ENCODE peak calls at places on chromosome 9, in seven cellular contexts. F is aorta; H is astrocyte of the cerebellum; N is SW480; L is stimulated activated CD4-positive, alpha-beta T cell treated with anti-CD3 and anti-CD28 coated beads, Interleukin-4, amount 100 ng/mL, for 24 hours; R is spleen; X is GM13976. T is an unnamed sample.

GRCh38 chr9:91038483-91039124 is 237.0 kb downstream of the SYK start:
- DNase-seq in F (no peak), H (no peak), N (no peak), L (no peak), R (no peak), X (no peak), T (no peak)

GRCh38 chr9:133803028-133803585 is 65.0 kb upstream of the SARDH start:
- DNase-seq in F (no peak), H (peak; percentile 45), N (no peak), L (no peak), R (no peak), X (no peak), T (no peak)

GRCh38 chr9:108074900-108075299 is 585.3 kb upstream of the KLF4 start:
- DNase-seq in F (no peak), H (no peak), N (peak; percentile 94), L (no peak), R (no peak), X (no peak), T (no peak)

GRCh38 chr9:126623667-126624452 is 10.1 kb downstream of the LMX1B start:
- DNase-seq in F (no peak), H (no peak), N (no peak), L (no peak), R (no peak), X (no peak), T (no peak)

GRCh38 chr9:116087246-116087645 is 66.3 kb upstream of the PAPPA start:
- DNase-seq in F (no peak), H (peak; percentile 24), N (no peak), L (no peak), R (no peak), X (no peak), T (no peak)

GRCh38 chr9:129336601-129337286 is 158.7 kb upstream of the IER5L start:
- DNase-seq in F (peak; percentile 81), H (peak; percentile 86), N (no peak), L (peak; percentile 32), R (peak; percentile 87), X (no peak), T (peak; percentile 72)

GRCh38 chr9:1087120-1087881 is 37.1 kb downstream of the DMRT2 start:
- DNase-seq in F (no peak), H (no peak), N (no peak), L (no peak), R (no peak), X (peak; percentile 31), T (no peak)

GRCh38 chr9:70218767-70219166 is 40.0 kb upstream of the SMC5 start:
- DNase-seq in F (no peak), H (no peak), N (no peak), L (no peak), R (no peak), X (no peak), T (no peak)

GRCh38 chr9:136093995-136094881 is 851 bp downstream of the NACC2 start:
- DNase-seq in F (peak; percentile 95), H (no peak), N (peak; percentile 72), L (peak; percentile 60), R (peak; percentile 91), X (no peak), T (peak; percentile 43)

GRCh38 chr9:80885894-80886293 is 803.5 kb downstream of the TLE1 start:
- DNase-seq in F (no peak), H (no peak), N (peak; percentile 14), L (no peak), R (no peak), X (no peak), T (no peak)

GRCh38 chr9:8254527-8254926 is 454.9 kb upstream of the DMAC1 start:
- DNase-seq in F (no peak), H (no peak), N (no peak), L (no peak), R (no peak), X (no peak), T (no peak)

GRCh38 chr9:1013018-1013417 is 36.6 kb downstream of the DMRT3 start:
- DNase-seq in F (no peak), H (no peak), N (no peak), L (no peak), R (no peak), X (no peak), T (no peak)

GRCh38 chr9:129887210-129888084 is 52.2 kb downstream of the USP20 start:
- DNase-seq in F (no peak), H (no peak), N (peak; percentile 81), L (peak; percentile 75), R (peak; percentile 81), X (no peak), T (no peak)

GRCh38 chr9:21696411-21696865 is 106.0 kb upstream of the MTAP start:
- DNase-seq in F (peak; percentile 67), H (no peak), N (no peak), L (no peak), R (no peak), X (peak; percentile 16), T (no peak)

T was measured in germinal center.